ENCODE peak calls at places on chromosomes 3 and 15, in five cellular contexts. C, L, I, X and J are unnamed samples.

GRCh38 chr3:72696815-72697214 is 151.4 kb downstream of the SHQ1 start:
- DNase-seq in L (no peak), I (no peak), C (no peak), X (no peak), J (no peak)

GRCh38 chr15:41955807-41956525 is 16.4 kb downstream of the EHD4 start:
- DNase-seq in C (no peak), X (no peak), I (no peak), L (no peak), J (no peak)

GRCh38 chr15:68352401-68353062 is 75.0 kb downstream of the FEM1B start:
- DNase-seq in I (peak; percentile 93), L (no peak), C (no peak), X (peak; percentile 96), J (peak; percentile 73)

GRCh38 chr3:12832350-12833225 is 8.8 kb downstream of the RPL32 start:
- DNase-seq in I (no peak), C (no peak), L (no peak), X (no peak), J (no peak)

GRCh38 chr3:183958775-183959174 is 58.9 kb downstream of the ABCC5 start:
- DNase-seq in I (no peak), X (no peak), C (peak; percentile 34), L (no peak), J (no peak)

GRCh38 chr15:65385868-65386253 is 8.1 kb upstream of the IGDCC3 start:
- DNase-seq in I (no peak), C (no peak), L (no peak), X (no peak), J (peak; percentile 60)

GRCh38 chr3:50165388-50166308 is 10.5 kb downstream of the SEMA3F start:
- DNase-seq in L (no peak), I (peak; percentile 56), C (no peak), X (no peak), J (no peak)

GRCh38 chr3:43869491-43869890 is 178.8 kb downstream of the ABHD5 start:
- DNase-seq in C (no peak), I (no peak), X (no peak), L (no peak), J (no peak)

GRCh38 chr15:68429691-68430470 is 2.1 kb downstream of the ITGA11 start:
- DNase-seq in C (peak; percentile 0), L (no peak), X (no peak), I (no peak), J (no peak)

GRCh38 chr15:76546805-76547204 is 210.2 kb downstream of the ISL2 start:
- DNase-seq in I (no peak), X (no peak), L (no peak), C (no peak), J (no peak)

GRCh38 chr3:44886561-44886960 is 12.2 kb downstream of the TGM4 start:
- DNase-seq in C (no peak), X (no peak), I (peak; percentile 12), L (no peak), J (no peak)

GRCh38 chr3:10353661-10354372 is 32.9 kb upstream of the SEC13 start:
- DNase-seq in C (no peak), L (no peak), X (no peak), I (peak; percentile 30), J (no peak)

GRCh38 chr3:179194931-179195330 is 46.8 kb downstream of the PIK3CA start:
- DNase-seq in X (no peak), I (no peak), L (no peak), C (no peak), J (no peak)

GRCh38 chr3:191473766-191474198 is 12.8 kb downstream of the PYDC2 start:
- DNase-seq in I (no peak), L (no peak), X (no peak), C (no peak), J (no peak)

GRCh38 chr3:73719877-73720276 is 95.1 kb upstream of the PDZRN3 start:
- DNase-seq in L (no peak), C (peak; percentile 32), I (peak; percentile 30), X (no peak), J (no peak)

GRCh38 chr3:4695846-4696245 is 202.7 kb downstream of the ITPR1 start:
- DNase-seq in I (no peak), C (no peak), X (no peak), L (no peak), J (no peak)

GRCh38 chr3:14497321-14497720 is 42.8 kb downstream of the GRIP2 start:
- DNase-seq in C (no peak), X (no peak), I (no peak), L (no peak), J (peak; percentile 53)

GRCh38 chr15:58269455-58270414 is 131.6 kb downstream of the AQP9 start:
- DNase-seq in X (peak; percentile 30), L (no peak), C (peak; percentile 70), I (peak; percentile 66), J (no peak)

GRCh38 chr3:14805946-14806537 is 12.7 kb upstream of the FGD5 start:
- DNase-seq in X (no peak), L (no peak), I (no peak), C (no peak), J (peak; percentile 30)

GRCh38 chr3:104150724-104151123 is 1216.0 kb upstream of the ALCAM start:
- DNase-seq in L (no peak), X (no peak), I (no peak), C (no peak), J (no peak)

GRCh38 chr15:83504365-83504764 is 57.2 kb downstream of the SH3GL3 start:
- DNase-seq in I (no peak), X (no peak), L (no peak), C (no peak), J (no peak)

GRCh38 chr15:66594344-66594743 is 28.5 kb upstream of the LCTL start:
- DNase-seq in X (no peak), C (no peak), L (no peak), I (no peak), J (no peak)

GRCh38 chr3:145246291-145246690 is 914.7 kb downstream of the PLOD2 start:
- DNase-seq in X (no peak), L (no peak), C (no peak), I (no peak), J (no peak)

GRCh38 chr15:37934340-37934739 is at the start of gene TMCO5A:
- DNase-seq in C (no peak), X (no peak), I (no peak), L (no peak), J (no peak)

GRCh38 chr15:77568960-77569646 is 63.6 kb downstream of the LINGO1 start:
- DNase-seq in C (no peak), X (no peak), L (no peak), I (peak; percentile 26), J (no peak)

GRCh38 chr3:50390523-50391177 is 31.3 kb upstream of the TMEM115 start:
- DNase-seq in C (peak; percentile 37), I (no peak), X (no peak), L (no peak), J (no peak)

GRCh38 chr3:177932346-177932745 is 603.9 kb upstream of the KCNMB2 start:
- DNase-seq in L (no peak), I (no peak), X (no peak), C (no peak), J (no peak)

GRCh38 chr3:177930771-177931170 is 605.5 kb upstream of the KCNMB2 start:
- DNase-seq in C (no peak), X (no peak), L (no peak), I (no peak), J (no peak)

GRCh38 chr3:177932750-177933660 is 603.2 kb upstream of the KCNMB2 start:
- DNase-seq in L (no peak), C (no peak), X (no peak), I (peak; percentile 37), J (no peak)

GRCh38 chr3:177929310-177929709 is 606.9 kb upstream of the KCNMB2 start:
- DNase-seq in X (no peak), C (no peak), L (no peak), I (peak; percentile 15), J (no peak)

GRCh38 chr3:177931346-177931745 is 604.9 kb upstream of the KCNMB2 start:
- DNase-seq in X (no peak), C (no peak), L (no peak), I (no peak), J (no peak)
- TF ChIP-seq CTCF in X (no peak), C (no peak), L (no peak), I (no peak), J (no peak)

GRCh38 chr3:172204716-172205115 is 165.3 kb downstream of the FNDC3B start:
- DNase-seq in X (no peak), I (no peak), L (no peak), C (no peak), J (no peak)

GRCh38 chr3:172201990-172202318 is 162.6 kb downstream of the FNDC3B start:
- DNase-seq in X (no peak), I (peak; percentile 87), L (no peak), C (no peak), J (no peak)

GRCh38 chr3:172201136-172201989 is 162.0 kb downstream of the FNDC3B start:
- DNase-seq in L (no peak), C (peak; percentile 73), X (no peak), I (peak; percentile 96), J (no peak)

GRCh38 chr3:172203522-172204258 is 164.3 kb downstream of the FNDC3B start:
- DNase-seq in X (no peak), L (no peak), C (peak; percentile 55), I (peak; percentile 57), J (no peak)

DNA sequence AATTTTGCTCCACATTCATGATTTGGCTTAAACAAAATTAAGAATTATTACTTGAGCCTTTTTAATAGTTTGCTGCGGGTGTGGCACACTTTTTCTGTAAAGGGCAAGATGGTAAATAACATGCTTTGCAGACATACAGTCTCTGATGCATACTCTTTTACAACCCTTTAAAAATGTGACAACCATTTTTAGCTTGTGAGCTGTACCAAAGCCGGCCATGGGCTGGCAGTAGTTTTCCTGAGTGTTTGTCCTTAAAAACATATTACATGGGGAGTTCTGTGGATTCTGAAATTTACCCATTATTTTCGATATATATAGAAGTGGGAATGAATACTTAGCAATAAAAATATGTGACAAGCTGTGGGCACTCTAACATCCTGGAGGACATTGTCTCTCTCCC is 163.4 kb downstream of the FNDC3B start:
- DNase-seq in L (no peak), C (no peak), I (no peak), X (no peak), J (no peak)
- TF ChIP-seq CTCF in L (no peak), C (no peak), I (no peak), X (no peak), J (peak; percentile 53)

GRCh38 chr3:94716326-94717018 is 653.6 kb downstream of the NSUN3 start:
- DNase-seq in L (no peak), X (no peak), C (peak; percentile 22), I (no peak), J (no peak)
- TF ChIP-seq CTCF in L (no peak), X (no peak), C (peak; percentile 43), I (no peak), J (peak; percentile 68)

GRCh38 chr3:173529062-173529711 is 131.6 kb downstream of the NLGN1 start:
- DNase-seq in C (no peak), I (no peak), X (no peak), L (no peak), J (no peak)
- TF ChIP-seq CTCF in C (peak; percentile 28), I (peak; percentile 45), X (peak; percentile 67), L (peak; percentile 51), J (peak; percentile 45)

DNA sequence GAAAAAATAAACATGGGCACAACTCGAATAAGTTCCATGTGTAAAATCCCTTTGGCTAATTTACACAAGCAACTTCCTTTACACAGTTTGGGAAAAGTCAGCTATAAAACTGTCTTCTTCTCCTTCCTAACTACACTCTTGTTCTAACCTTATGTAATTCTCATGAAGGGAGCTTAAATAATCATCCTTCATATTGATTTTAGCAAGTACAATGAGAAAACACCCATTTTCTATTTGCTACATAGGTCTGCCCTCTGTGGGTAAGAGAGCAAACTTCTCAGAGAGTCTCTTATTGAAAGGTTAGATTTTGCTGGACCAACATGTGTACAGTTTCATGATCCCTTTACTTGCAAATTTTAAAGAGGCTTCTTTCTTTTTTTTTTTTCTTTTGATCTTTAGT is 398.5 kb downstream of the ROBO1 start:
- DNase-seq in I (peak; percentile 49), C (no peak), X (peak; percentile 20), L (no peak), J (no peak)
- TF ChIP-seq CTCF in I (peak; percentile 52), C (no peak), X (peak; percentile 48), L (no peak), J (peak; percentile 69)